ENCODE peak calls at places on chromosomes 2 and 18, in eight cellular contexts. One of them, this sample, is unnamed.

GRCh38 chr18:13323186-13323585 is 104.6 kb downstream of the LDLRAD4 start:
- DNase-seq in GM03348: no peak
- DNase-seq in HEK293T: no peak
- DNase-seq in epithelial cell of esophagus: no peak
- DNase-seq in GM12865: no peak
- DNase-seq in neural crest cell: no peak
- DNase-seq in skeletal muscle cell: no peak
- DNase-seq in midbrain: no peak
- DNase-seq in this sample: no peak

GRCh38 chr18:8117008-8117376 is 492.2 kb upstream of the RAB12 start:
- DNase-seq in GM03348: no peak
- DNase-seq in neural crest cell: no peak
- DNase-seq in skeletal muscle cell: no peak
- DNase-seq in midbrain: no peak
- DNase-seq in HEK293T: no peak
- DNase-seq in GM12865: no peak
- DNase-seq in epithelial cell of esophagus: peak
- DNase-seq in this sample: no peak

GRCh38 chr2:69372767-69373166 is 14.3 kb downstream of the GFPT1 start:
- DNase-seq in skeletal muscle cell: no peak
- DNase-seq in GM12865: no peak
- DNase-seq in HEK293T: no peak
- DNase-seq in GM03348: no peak
- DNase-seq in midbrain: no peak
- DNase-seq in epithelial cell of esophagus: no peak
- DNase-seq in neural crest cell: no peak
- DNase-seq in this sample: no peak

GRCh38 chr2:12661472-12661871 is 55.3 kb upstream of the TRIB2 start:
- DNase-seq in GM03348: no peak
- DNase-seq in midbrain: no peak
- DNase-seq in GM12865: no peak
- DNase-seq in epithelial cell of esophagus: peak
- DNase-seq in HEK293T: no peak
- DNase-seq in skeletal muscle cell: no peak
- DNase-seq in neural crest cell: no peak
- DNase-seq in this sample: no peak

GRCh38 chr18:66646622-66647021 is 42.7 kb upstream of the CDH19 start:
- DNase-seq in midbrain: no peak
- DNase-seq in skeletal muscle cell: no peak
- DNase-seq in neural crest cell: no peak
- DNase-seq in HEK293T: no peak
- DNase-seq in GM03348: no peak
- DNase-seq in epithelial cell of esophagus: peak
- DNase-seq in GM12865: no peak
- DNase-seq in this sample: no peak

GRCh38 chr2:141522702-141523101 is 608.1 kb downstream of the LRP1B start:
- DNase-seq in midbrain: no peak
- DNase-seq in neural crest cell: no peak
- DNase-seq in HEK293T: no peak
- DNase-seq in skeletal muscle cell: no peak
- DNase-seq in GM12865: no peak
- DNase-seq in GM03348: no peak
- DNase-seq in epithelial cell of esophagus: no peak
- DNase-seq in this sample: no peak

GRCh38 chr18:11951390-11951851 is 29.9 kb upstream of the IMPA2 start:
- DNase-seq in GM12865: no peak
- DNase-seq in HEK293T: no peak
- DNase-seq in skeletal muscle cell: no peak
- DNase-seq in epithelial cell of esophagus: no peak
- DNase-seq in midbrain: no peak
- DNase-seq in neural crest cell: no peak
- DNase-seq in GM03348: no peak
- DNase-seq in this sample: no peak

GRCh38 chr2:114729025-114729424 is 286.6 kb downstream of the DPP10 start:
- DNase-seq in skeletal muscle cell: no peak
- DNase-seq in midbrain: peak
- DNase-seq in GM12865: no peak
- DNase-seq in epithelial cell of esophagus: no peak
- DNase-seq in neural crest cell: no peak
- DNase-seq in GM03348: no peak
- DNase-seq in HEK293T: no peak
- DNase-seq in this sample: no peak

GRCh38 chr2:219475697-219476604 is 22.7 kb upstream of the GMPPA start:
- DNase-seq in neural crest cell: peak
- DNase-seq in HEK293T: peak
- DNase-seq in epithelial cell of esophagus: peak
- DNase-seq in skeletal muscle cell: no peak
- DNase-seq in midbrain: peak
- DNase-seq in GM12865: peak
- DNase-seq in GM03348: peak
- DNase-seq in this sample: peak

GRCh38 chr2:24881623-24882022 is 38.4 kb downstream of the ADCY3 start:
- DNase-seq in HEK293T: no peak
- DNase-seq in skeletal muscle cell: no peak
- DNase-seq in epithelial cell of esophagus: no peak
- DNase-seq in GM12865: no peak
- DNase-seq in midbrain: peak
- DNase-seq in neural crest cell: no peak
- DNase-seq in GM03348: no peak
- DNase-seq in this sample: no peak

GRCh38 chr18:48771641-48772380 is 179.0 kb downstream of the SMAD7 start:
- DNase-seq in epithelial cell of esophagus: no peak
- DNase-seq in neural crest cell: no peak
- DNase-seq in GM12865: no peak
- DNase-seq in skeletal muscle cell: no peak
- DNase-seq in midbrain: no peak
- DNase-seq in HEK293T: no peak
- DNase-seq in GM03348: no peak
- DNase-seq in this sample: no peak

GRCh38 chr2:49004046-49004626 is 150.2 kb downstream of the FSHR start:
- DNase-seq in skeletal muscle cell: no peak
- DNase-seq in epithelial cell of esophagus: no peak
- DNase-seq in HEK293T: no peak
- DNase-seq in neural crest cell: no peak
- DNase-seq in midbrain: peak
- DNase-seq in GM12865: peak
- DNase-seq in GM03348: no peak
- DNase-seq in this sample: no peak

GRCh38 chr2:128041561-128041960 is 13.7 kb upstream of the SAP130 start:
- DNase-seq in midbrain: no peak
- DNase-seq in skeletal muscle cell: no peak
- DNase-seq in GM03348: no peak
- DNase-seq in HEK293T: no peak
- DNase-seq in epithelial cell of esophagus: no peak
- DNase-seq in GM12865: no peak
- DNase-seq in neural crest cell: no peak
- DNase-seq in this sample: no peak